ENCODE peak calls at places on chromosomes 5 and 9, in four cellular contexts. One of them, this sample, is unnamed.

GRCh38 chr5:4905674-4906528 is 234.2 kb upstream of the ADAMTS16 start:
- DNase-seq in activated CD8-positive, alpha-beta memory T cell treated with anti-CD3 and anti-CD28 coated beads, Interleukin-2, amount 50 U/mL, for 48 hours: no peak
- DNase-seq in NCI-H2081: no peak
- DNase-seq in right cardiac atrium: peak
- DNase-seq in this sample: no peak

GRCh38 chr5:174083041-174083827 is 37.7 kb downstream of the NSG2 start:
- DNase-seq in activated CD8-positive, alpha-beta memory T cell treated with anti-CD3 and anti-CD28 coated beads, Interleukin-2, amount 50 U/mL, for 48 hours: no peak
- DNase-seq in right cardiac atrium: no peak
- DNase-seq in NCI-H2081: no peak
- DNase-seq in this sample: peak

GRCh38 chr9:134390947-134391318 is 64.7 kb downstream of the RXRA start:
- DNase-seq in right cardiac atrium: no peak
- DNase-seq in activated CD8-positive, alpha-beta memory T cell treated with anti-CD3 and anti-CD28 coated beads, Interleukin-2, amount 50 U/mL, for 48 hours: no peak
- DNase-seq in NCI-H2081: no peak
- DNase-seq in this sample: no peak

GRCh38 chr9:135223831-135224230 is 136.4 kb downstream of the OLFM1 start:
- DNase-seq in activated CD8-positive, alpha-beta memory T cell treated with anti-CD3 and anti-CD28 coated beads, Interleukin-2, amount 50 U/mL, for 48 hours: no peak
- DNase-seq in NCI-H2081: no peak
- DNase-seq in right cardiac atrium: no peak
- DNase-seq in this sample: no peak

GRCh38 chr5:151238303-151238741 is 14.4 kb upstream of the CCDC69 start:
- DNase-seq in right cardiac atrium: peak
- DNase-seq in NCI-H2081: no peak
- DNase-seq in activated CD8-positive, alpha-beta memory T cell treated with anti-CD3 and anti-CD28 coated beads, Interleukin-2, amount 50 U/mL, for 48 hours: no peak
- DNase-seq in this sample: peak

GRCh38 chr5:74440341-74440740 is 200.2 kb downstream of the ENC1 start:
- DNase-seq in activated CD8-positive, alpha-beta memory T cell treated with anti-CD3 and anti-CD28 coated beads, Interleukin-2, amount 50 U/mL, for 48 hours: no peak
- DNase-seq in right cardiac atrium: no peak
- DNase-seq in NCI-H2081: no peak
- DNase-seq in this sample: no peak

GRCh38 chr5:4561403-4561802 is 578.7 kb upstream of the ADAMTS16 start:
- DNase-seq in NCI-H2081: no peak
- DNase-seq in right cardiac atrium: no peak
- DNase-seq in activated CD8-positive, alpha-beta memory T cell treated with anti-CD3 and anti-CD28 coated beads, Interleukin-2, amount 50 U/mL, for 48 hours: no peak
- DNase-seq in this sample: no peak

GRCh38 chr9:121557581-121558422 is 58.2 kb upstream of the GGTA1 start:
- DNase-seq in NCI-H2081: no peak
- DNase-seq in right cardiac atrium: peak
- DNase-seq in activated CD8-positive, alpha-beta memory T cell treated with anti-CD3 and anti-CD28 coated beads, Interleukin-2, amount 50 U/mL, for 48 hours: no peak
- DNase-seq in this sample: peak

GRCh38 chr5:64594025-64594424 is 88.2 kb downstream of the RGS7BP start:
- DNase-seq in right cardiac atrium: no peak
- DNase-seq in NCI-H2081: no peak
- DNase-seq in activated CD8-positive, alpha-beta memory T cell treated with anti-CD3 and anti-CD28 coated beads, Interleukin-2, amount 50 U/mL, for 48 hours: no peak
- DNase-seq in this sample: no peak

GRCh38 chr9:70091553-70091952 is 47.9 kb downstream of the MAMDC2 start:
- DNase-seq in right cardiac atrium: no peak
- DNase-seq in NCI-H2081: peak
- DNase-seq in activated CD8-positive, alpha-beta memory T cell treated with anti-CD3 and anti-CD28 coated beads, Interleukin-2, amount 50 U/mL, for 48 hours: no peak
- DNase-seq in this sample: no peak

GRCh38 chr5:108380531-108381021 is 1.3 kb downstream of the FBXL17 start:
- DNase-seq in activated CD8-positive, alpha-beta memory T cell treated with anti-CD3 and anti-CD28 coated beads, Interleukin-2, amount 50 U/mL, for 48 hours: peak
- DNase-seq in NCI-H2081: peak
- DNase-seq in right cardiac atrium: peak
- DNase-seq in this sample: peak

GRCh38 chr5:143931389-143931984 is 119.5 kb downstream of the HMHB1 start:
- DNase-seq in NCI-H2081: no peak
- DNase-seq in activated CD8-positive, alpha-beta memory T cell treated with anti-CD3 and anti-CD28 coated beads, Interleukin-2, amount 50 U/mL, for 48 hours: no peak
- DNase-seq in right cardiac atrium: peak
- DNase-seq in this sample: no peak

GRCh38 chr9:95349109-95350038 is 31.9 kb upstream of the FANCC start:
- DNase-seq in right cardiac atrium: no peak
- DNase-seq in NCI-H2081: no peak
- DNase-seq in activated CD8-positive, alpha-beta memory T cell treated with anti-CD3 and anti-CD28 coated beads, Interleukin-2, amount 50 U/mL, for 48 hours: peak
- DNase-seq in this sample: no peak

GRCh38 chr5:60312098-60312497 is 387.9 kb downstream of the DEPDC1B start:
- DNase-seq in NCI-H2081: no peak
- DNase-seq in activated CD8-positive, alpha-beta memory T cell treated with anti-CD3 and anti-CD28 coated beads, Interleukin-2, amount 50 U/mL, for 48 hours: no peak
- DNase-seq in right cardiac atrium: no peak
- DNase-seq in this sample: no peak

GRCh38 chr5:62473209-62473608 is 60.6 kb downstream of the IPO11 start:
- DNase-seq in right cardiac atrium: no peak
- DNase-seq in NCI-H2081: peak
- DNase-seq in activated CD8-positive, alpha-beta memory T cell treated with anti-CD3 and anti-CD28 coated beads, Interleukin-2, amount 50 U/mL, for 48 hours: no peak
- DNase-seq in this sample: no peak

GRCh38 chr9:17967731-17968130 is 388.9 kb downstream of the SH3GL2 start:
- DNase-seq in right cardiac atrium: no peak
- DNase-seq in NCI-H2081: no peak
- DNase-seq in activated CD8-positive, alpha-beta memory T cell treated with anti-CD3 and anti-CD28 coated beads, Interleukin-2, amount 50 U/mL, for 48 hours: no peak
- DNase-seq in this sample: no peak

GRCh38 chr5:1293416-1293996 is 1.4 kb downstream of the TERT start:
- DNase-seq in activated CD8-positive, alpha-beta memory T cell treated with anti-CD3 and anti-CD28 coated beads, Interleukin-2, amount 50 U/mL, for 48 hours: peak
- DNase-seq in NCI-H2081: no peak
- DNase-seq in right cardiac atrium: no peak
- DNase-seq in this sample: no peak

GRCh38 chr5:92761585-92761984 is 819.4 kb downstream of the NR2F1-AS1 start:
- DNase-seq in NCI-H2081: no peak
- DNase-seq in right cardiac atrium: no peak
- DNase-seq in activated CD8-positive, alpha-beta memory T cell treated with anti-CD3 and anti-CD28 coated beads, Interleukin-2, amount 50 U/mL, for 48 hours: no peak
- DNase-seq in this sample: no peak

GRCh38 chr5:149450199-149450598 is 71.1 kb upstream of the IL17B start:
- DNase-seq in right cardiac atrium: peak
- DNase-seq in NCI-H2081: no peak
- DNase-seq in activated CD8-positive, alpha-beta memory T cell treated with anti-CD3 and anti-CD28 coated beads, Interleukin-2, amount 50 U/mL, for 48 hours: no peak
- DNase-seq in this sample: peak

GRCh38 chr5:18314192-18314778 is 680.0 kb downstream of the TAF11L14 start:
- DNase-seq in NCI-H2081: peak
- DNase-seq in activated CD8-positive, alpha-beta memory T cell treated with anti-CD3 and anti-CD28 coated beads, Interleukin-2, amount 50 U/mL, for 48 hours: no peak
- DNase-seq in right cardiac atrium: no peak
- DNase-seq in this sample: no peak

GRCh38 chr5:86977185-86977584 is 290.5 kb upstream of the RASA1 start:
- DNase-seq in NCI-H2081: no peak
- DNase-seq in activated CD8-positive, alpha-beta memory T cell treated with anti-CD3 and anti-CD28 coated beads, Interleukin-2, amount 50 U/mL, for 48 hours: no peak
- DNase-seq in right cardiac atrium: no peak
- DNase-seq in this sample: no peak

GRCh38 chr5:66828551-66829421 is 232.6 kb downstream of the MAST4 start:
- DNase-seq in NCI-H2081: no peak
- DNase-seq in right cardiac atrium: peak
- DNase-seq in activated CD8-positive, alpha-beta memory T cell treated with anti-CD3 and anti-CD28 coated beads, Interleukin-2, amount 50 U/mL, for 48 hours: peak
- DNase-seq in this sample: peak

GRCh38 chr9:121220996-121221671 is 19.5 kb upstream of the RAB14 start:
- DNase-seq in activated CD8-positive, alpha-beta memory T cell treated with anti-CD3 and anti-CD28 coated beads, Interleukin-2, amount 50 U/mL, for 48 hours: no peak
- DNase-seq in NCI-H2081: no peak
- DNase-seq in right cardiac atrium: no peak
- DNase-seq in this sample: no peak

GRCh38 chr9:111178361-111179043 is 140.2 kb upstream of the LPAR1 start:
- DNase-seq in NCI-H2081: no peak
- DNase-seq in right cardiac atrium: peak
- DNase-seq in activated CD8-positive, alpha-beta memory T cell treated with anti-CD3 and anti-CD28 coated beads, Interleukin-2, amount 50 U/mL, for 48 hours: no peak
- DNase-seq in this sample: no peak

GRCh38 chr5:31487510-31487909 is 44.4 kb downstream of the DROSHA start:
- DNase-seq in activated CD8-positive, alpha-beta memory T cell treated with anti-CD3 and anti-CD28 coated beads, Interleukin-2, amount 50 U/mL, for 48 hours: no peak
- DNase-seq in NCI-H2081: no peak
- DNase-seq in right cardiac atrium: no peak
- DNase-seq in this sample: no peak

GRCh38 chr5:93053825-93054224 is 527.2 kb downstream of the NR2F1-AS1 start:
- DNase-seq in right cardiac atrium: no peak
- DNase-seq in NCI-H2081: no peak
- DNase-seq in activated CD8-positive, alpha-beta memory T cell treated with anti-CD3 and anti-CD28 coated beads, Interleukin-2, amount 50 U/mL, for 48 hours: no peak
- DNase-seq in this sample: no peak

GRCh38 chr5:173630724-173631365 is 14.4 kb upstream of the BOD1 start:
- DNase-seq in activated CD8-positive, alpha-beta memory T cell treated with anti-CD3 and anti-CD28 coated beads, Interleukin-2, amount 50 U/mL, for 48 hours: no peak
- DNase-seq in right cardiac atrium: no peak
- DNase-seq in NCI-H2081: no peak
- DNase-seq in this sample: no peak

GRCh38 chr5:61576556-61576955 is 244.5 kb downstream of the ZSWIM6 start:
- DNase-seq in NCI-H2081: no peak
- DNase-seq in activated CD8-positive, alpha-beta memory T cell treated with anti-CD3 and anti-CD28 coated beads, Interleukin-2, amount 50 U/mL, for 48 hours: no peak
- DNase-seq in right cardiac atrium: no peak
- DNase-seq in this sample: no peak

GRCh38 chr5:6703791-6704190 is 9.4 kb upstream of the TENT4A start:
- DNase-seq in NCI-H2081: no peak
- DNase-seq in activated CD8-positive, alpha-beta memory T cell treated with anti-CD3 and anti-CD28 coated beads, Interleukin-2, amount 50 U/mL, for 48 hours: no peak
- DNase-seq in right cardiac atrium: no peak
- DNase-seq in this sample: no peak

GRCh38 chr9:73219985-73220626 is 68.4 kb downstream of the ANXA1 start:
- DNase-seq in right cardiac atrium: no peak
- DNase-seq in activated CD8-positive, alpha-beta memory T cell treated with anti-CD3 and anti-CD28 coated beads, Interleukin-2, amount 50 U/mL, for 48 hours: no peak
- DNase-seq in NCI-H2081: no peak
- DNase-seq in this sample: no peak

GRCh38 chr5:138149530-138149929 is 10.3 kb upstream of the NME5 start:
- DNase-seq in NCI-H2081: no peak
- DNase-seq in activated CD8-positive, alpha-beta memory T cell treated with anti-CD3 and anti-CD28 coated beads, Interleukin-2, amount 50 U/mL, for 48 hours: no peak
- DNase-seq in right cardiac atrium: no peak
- DNase-seq in this sample: no peak

GRCh38 chr9:91680129-91680528 is 256.5 kb upstream of the NFIL3 start:
- DNase-seq in NCI-H2081: no peak
- DNase-seq in right cardiac atrium: no peak
- DNase-seq in activated CD8-positive, alpha-beta memory T cell treated with anti-CD3 and anti-CD28 coated beads, Interleukin-2, amount 50 U/mL, for 48 hours: no peak
- DNase-seq in this sample: no peak